ENCODE peak calls at places on chromosomes 13 and 19, in five cellular contexts. V is left lung, L is type B pancreatic cell, Y is GM13977, Z is lower lobe of right lung. F is an unnamed sample.

GRCh38 chr19:58328999-58329398 is 2.2 kb downstream of the ZSCAN22 start:
- DNase-seq in V (no peak), L (no peak), Y (no peak), Z (no peak), F (peak; percentile 56)

GRCh38 chr13:43877788-43878187 is 1.8 kb downstream of the CCDC122 start:
- DNase-seq in V (no peak), L (no peak), Y (no peak), Z (no peak), F (no peak)

GRCh38 chr19:30649934-30650614 is 277.9 kb downstream of the ZNF536 start:
- DNase-seq in V (no peak), L (peak; percentile 62), Y (peak; percentile 75), Z (no peak), F (peak; percentile 53)

GRCh38 chr13:50171585-50172282 is 156.5 kb downstream of the KCNRG start:
- DNase-seq in V (no peak), L (no peak), Y (no peak), Z (no peak), F (no peak)

GRCh38 chr19:38975861-38976271 is 324 bp upstream of the FBXO17 start:
- DNase-seq in V (peak; percentile 35), L (no peak), Y (no peak), Z (no peak), F (peak; percentile 20)

GRCh38 chr13:107117327-107118012 is 549.5 kb upstream of the ARGLU1 start:
- DNase-seq in V (no peak), L (no peak), Y (no peak), Z (no peak), F (no peak)

GRCh38 chr13:75908137-75908536 is 272.0 kb downstream of the LMO7 start:
- DNase-seq in V (no peak), L (no peak), Y (no peak), Z (no peak), F (no peak)

GRCh38 chr19:29530549-29531457 is 5.0 kb downstream of the VSTM2B start:
- DNase-seq in V (peak; percentile 11), L (no peak), Y (no peak), Z (no peak), F (no peak)

GRCh38 chr13:39263033-39263432 is 224.8 kb downstream of the NHLRC3 start:
- DNase-seq in V (no peak), L (no peak), Y (peak; percentile 46), Z (no peak), F (peak; percentile 50)

GRCh38 chr13:109904218-109904617 is 117.8 kb upstream of the IRS2 start:
- DNase-seq in V (no peak), L (no peak), Y (no peak), Z (no peak), F (no peak)

GRCh38 chr19:7500811-7501450 is 12.1 kb upstream of the PEX11G start:
- DNase-seq in V (no peak), L (peak; percentile 88), Y (peak; percentile 74), Z (peak; percentile 59), F (peak; percentile 72)

GRCh38 chr19:51294211-51294976 is 17.1 kb upstream of the IGLON5 start:
- DNase-seq in V (no peak), L (no peak), Y (no peak), Z (no peak), F (no peak)

GRCh38 chr19:51295382-51296126 is 15.9 kb upstream of the IGLON5 start:
- DNase-seq in V (no peak), L (no peak), Y (no peak), Z (no peak), F (no peak)

GRCh38 chr19:51294977-51295375 is 16.5 kb upstream of the IGLON5 start:
- DNase-seq in V (no peak), L (no peak), Y (no peak), Z (no peak), F (no peak)

GRCh38 chr19:51297406-51297805 is 14.0 kb upstream of the IGLON5 start:
- DNase-seq in V (no peak), L (no peak), Y (no peak), Z (no peak), F (no peak)

DNA sequence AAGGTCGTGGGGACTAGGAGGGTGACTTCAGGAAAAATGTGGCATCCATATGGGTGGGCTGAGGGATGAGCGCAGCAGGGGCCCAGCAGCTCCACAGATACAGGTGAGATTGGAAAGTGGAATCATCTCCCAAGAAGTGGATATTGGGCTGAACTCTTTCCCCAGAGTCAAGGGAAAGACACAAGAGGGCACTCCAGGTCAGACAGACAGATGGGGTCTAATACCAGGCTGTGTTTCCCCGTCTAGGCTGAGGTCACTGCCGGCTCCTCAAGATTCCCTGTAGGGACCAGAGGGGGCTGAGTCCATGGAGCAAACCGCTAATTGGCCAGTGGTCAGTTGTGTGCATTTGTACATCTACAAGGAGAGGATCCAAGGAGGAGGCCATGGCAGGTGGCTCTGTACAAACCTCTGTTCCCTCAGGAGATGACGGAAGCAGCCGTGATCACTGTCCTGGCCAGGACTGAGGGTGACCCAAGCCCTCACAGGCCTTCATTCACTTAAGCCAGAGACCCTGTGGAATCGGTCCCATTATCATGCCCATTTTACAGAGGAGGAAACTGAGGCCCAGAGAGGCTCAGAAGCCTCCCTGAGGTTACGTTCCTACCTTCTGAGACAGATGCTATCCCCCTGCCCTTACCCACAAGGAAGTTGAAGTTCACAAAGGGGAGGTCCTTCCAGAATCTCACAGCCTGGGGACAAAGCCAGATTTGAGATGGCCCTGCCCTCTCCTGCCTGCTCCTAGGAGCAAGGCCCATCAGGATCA is 14.9 kb upstream of the IGLON5 start:
- DNase-seq in V (no peak), L (no peak), Y (no peak), Z (no peak), F (no peak)
- TF ChIP-seq CTCF in V (no peak), L (peak; percentile 26), Y (peak; percentile 6), Z (no peak), F (no peak)

GRCh38 chr19:44819246-44819832 is 10.4 kb downstream of the BCAM start:
- DNase-seq in V (no peak), L (no peak), Y (no peak), Z (no peak), F (no peak)
- TF ChIP-seq CTCF in V (no peak), L (no peak), Y (no peak), Z (no peak), F (no peak)

GRCh38 chr19:18831524-18832330 is at the start of gene UPF1:
- DNase-seq in V (peak; percentile 98), L (peak; percentile 95), Y (peak; percentile 97), Z (peak; percentile 97), F (peak; percentile 96)
- TF ChIP-seq CTCF in V (no peak), L (peak; percentile 43), Y (no peak), Z (no peak), F (no peak)

GRCh38 chr19:48784527-48784926 is 26.3 kb downstream of the BCAT2 start:
- DNase-seq in V (no peak), L (no peak), Y (no peak), Z (no peak), F (no peak)
- TF ChIP-seq CTCF in V (no peak), L (no peak), Y (peak; percentile 11), Z (no peak), F (no peak)

GRCh38 chr13:90591927-90592268 is 755.6 kb upstream of the MIR17HG start:
- DNase-seq in V (no peak), L (no peak), Y (no peak), Z (no peak), F (peak; percentile 12)

GRCh38 chr13:90594694-90595093 is 752.8 kb upstream of the MIR17HG start:
- DNase-seq in V (no peak), L (no peak), Y (no peak), Z (no peak), F (no peak)

GRCh38 chr13:90592943-90593342 is 754.5 kb upstream of the MIR17HG start:
- DNase-seq in V (no peak), L (no peak), Y (no peak), Z (no peak), F (no peak)

GRCh38 chr13:90591260-90591926 is 756.1 kb upstream of the MIR17HG start:
- DNase-seq in V (no peak), L (no peak), Y (no peak), Z (no peak), F (no peak)
- TF ChIP-seq CTCF in V (no peak), L (no peak), Y (no peak), Z (no peak), F (no peak)

GRCh38 chr13:60226507-60226906 is 62.8 kb upstream of the DIAPH3 start:
- DNase-seq in V (no peak), L (no peak), Y (no peak), Z (no peak), F (peak; percentile 9)
- TF ChIP-seq CTCF in V (no peak), L (peak; percentile 46), Y (peak; percentile 41), Z (no peak), F (no peak)

GRCh38 chr19:49363265-49364082 is at the start of gene DKKL1:
- DNase-seq in V (peak; percentile 99), L (peak; percentile 99), Y (peak; percentile 92), Z (peak; percentile 99), F (peak; percentile 100)
- TF ChIP-seq CTCF in V (no peak), L (no peak), Y (no peak), Z (no peak), F (no peak)

GRCh38 chr19:54189020-54189667 is at the start of gene MBOAT7:
- DNase-seq in V (no peak), L (no peak), Y (peak; percentile 87), Z (no peak), F (no peak)
- TF ChIP-seq CTCF in V (no peak), L (peak; percentile 44), Y (peak; percentile 57), Z (peak; percentile 43), F (no peak)

DNA sequence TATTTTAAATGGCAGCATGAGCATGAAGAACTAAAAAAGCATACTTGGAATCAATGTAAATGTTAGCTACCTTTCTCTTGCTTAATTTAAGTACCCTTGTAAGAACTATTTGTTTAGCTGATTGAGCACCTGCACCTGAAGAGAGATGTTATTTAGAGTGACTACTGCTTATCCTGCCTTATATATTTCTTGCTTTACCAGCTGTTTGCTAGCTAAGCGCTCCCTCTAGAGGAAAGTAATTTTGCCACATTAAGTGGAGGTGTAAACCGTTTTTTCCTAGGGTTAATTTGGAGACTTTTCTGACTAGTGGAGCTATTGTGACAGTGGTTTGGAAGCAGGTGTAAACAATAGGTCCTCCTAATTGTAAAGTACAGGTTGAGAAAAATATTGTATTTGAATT is 19.4 kb upstream of the PSG2 start:
- DNase-seq in V (no peak), L (no peak), Y (no peak), Z (no peak), F (no peak)
- TF ChIP-seq CTCF in V (no peak), L (no peak), Y (no peak), Z (no peak), F (no peak)